ENCODE peak calls at places on chromosomes 13 and 19, in six cellular contexts. G is IMR-90, Y is mammary epithelial cell, D is heart left ventricle, U is stomach, Z is psoas muscle. E is an unnamed sample.

GRCh38 chr19:4213116-4213515 is 16.2 kb upstream of the EBI3 start:
- DNase-seq in D (no peak), G (no peak), U (no peak), Y (no peak), Z (no peak), E (no peak)

GRCh38 chr19:13744179-13744578 is 20.1 kb upstream of the MRI1 start:
- DNase-seq in G (no peak), Y (no peak), D (no peak), U (no peak), Z (no peak), E (no peak)

GRCh38 chr19:13092608-13093260 is 9.9 kb downstream of the LYL1 start:
- DNase-seq in G (peak; percentile 58), Y (no peak), Z (no peak), U (no peak), D (no peak), E (no peak)

GRCh38 chr19:27774827-27775226 is 1438.1 kb downstream of the UQCRFS1 start:
- DNase-seq in Y (no peak), D (no peak), Z (no peak), G (no peak), U (no peak), E (no peak)

GRCh38 chr13:44921931-44922758 is 67.1 kb downstream of the NUFIP1 start:
- DNase-seq in D (peak; percentile 44), Z (peak; percentile 77), U (peak; percentile 64), G (peak; percentile 98), Y (peak; percentile 83), E (peak; percentile 57)

GRCh38 chr13:43445651-43446050 is 341.1 kb downstream of the ENOX1 start:
- DNase-seq in G (no peak), D (no peak), Y (no peak), Z (no peak), U (no peak), E (no peak)

GRCh38 chr19:13817615-13818371 is 22.6 kb downstream of the ZSWIM4 start:
- DNase-seq in G (no peak), D (no peak), Y (no peak), Z (no peak), U (peak; percentile 87), E (no peak)

GRCh38 chr19:29668746-29669609 is 3.7 kb downstream of the PLEKHF1 start:
- DNase-seq in G (no peak), U (no peak), D (no peak), Y (peak; percentile 68), Z (peak; percentile 70), E (no peak)

GRCh38 chr13:78102121-78102677 is 183.6 kb upstream of the EDNRB start:
- DNase-seq in G (peak; percentile 52), Y (peak; percentile 40), Z (peak; percentile 47), U (no peak), D (peak; percentile 26), E (no peak)

GRCh38 chr19:3899531-3900294 is 19.2 kb downstream of the ATCAY start:
- DNase-seq in G (no peak), Z (no peak), D (no peak), U (no peak), Y (no peak), E (no peak)

GRCh38 chr19:38351865-38352395 is 16.3 kb downstream of the CATSPERG start:
- DNase-seq in G (no peak), Z (no peak), U (no peak), Y (no peak), D (no peak), E (no peak)

GRCh38 chr13:48123827-48124226 is 28.9 kb upstream of the MED4 start:
- DNase-seq in D (no peak), G (no peak), Y (no peak), Z (no peak), U (no peak), E (no peak)

GRCh38 chr19:17209126-17210036 is 5.8 kb upstream of the USE1 start:
- DNase-seq in Z (no peak), G (peak; percentile 20), U (peak; percentile 30), Y (no peak), D (no peak), E (peak; percentile 40)

GRCh38 chr13:113918981-113919646 is 54.8 kb downstream of the C13orf46 start:
- DNase-seq in U (peak; percentile 16), Y (no peak), Z (no peak), G (no peak), D (no peak), E (no peak)

GRCh38 chr13:29847501-29847983 is 2.9 kb downstream of the UBL3 start:
- DNase-seq in Z (no peak), Y (peak; percentile 62), D (no peak), U (no peak), G (peak; percentile 64), E (peak; percentile 53)

GRCh38 chr19:41205995-41206394 is 13.0 kb downstream of the CYP2S1 start:
- DNase-seq in Z (no peak), Y (peak; percentile 36), G (no peak), D (no peak), U (no peak), E (no peak)

GRCh38 chr13:99119686-99120085 is 81.0 kb upstream of the UBAC2 start:
- DNase-seq in D (no peak), U (no peak), Z (no peak), G (no peak), Y (peak; percentile 27), E (no peak)

GRCh38 chr13:99122171-99122570 is 78.5 kb upstream of the UBAC2 start:
- DNase-seq in Y (no peak), G (no peak), Z (no peak), D (no peak), U (no peak), E (peak; percentile 45)

GRCh38 chr19:39182174-39182505 is 14.6 kb upstream of the NCCRP1 start:
- DNase-seq in U (no peak), D (no peak), Y (no peak), Z (no peak), G (no peak), E (no peak)

GRCh38 chr19:54430306-54431254 is 15.3 kb downstream of the TTYH1 start:
- DNase-seq in Z (peak; percentile 71), U (no peak), D (peak; percentile 70), Y (no peak), G (no peak), E (no peak)

GRCh38 chr19:29690842-29691241 is 24.2 kb downstream of the C19orf12 start:
- DNase-seq in G (peak; percentile 49), Z (peak; percentile 54), Y (peak; percentile 48), D (no peak), U (no peak), E (peak; percentile 6)

GRCh38 chr13:87671031-87671823 is at the start of gene SLITRK5:
- DNase-seq in Y (peak; percentile 46), U (peak; percentile 70), Z (peak; percentile 77), D (peak; percentile 29), G (peak; percentile 16), E (peak; percentile 60)

GRCh38 chr19:7923295-7924191 is 2.4 kb downstream of the CTXN1 start:
- DNase-seq in D (no peak), Y (no peak), G (no peak), U (no peak), Z (peak; percentile 50), E (no peak)
- H3K4me1 ChIP-seq in D (peaks cover 15% of the 10 kb centered on the region), Y (peaks cover 42% of the 10 kb centered on the region), G (peaks cover 24% of the 10 kb centered on the region), U (peaks cover 89% of the 10 kb centered on the region), Z (peaks cover 27% of the 10 kb centered on the region), E (peaks cover 42% of the 10 kb centered on the region)

GRCh38 chr19:47022541-47023447 is 3.2 kb downstream of the NPAS1 start:
- DNase-seq in Y (no peak), U (no peak), Z (no peak), D (no peak), G (no peak), E (no peak)

GRCh38 chr19:47021536-47022139 is 2.0 kb downstream of the NPAS1 start:
- DNase-seq in D (no peak), Z (no peak), Y (no peak), U (no peak), G (no peak), E (peak; percentile 42)

GRCh38 chr19:47020992-47021496 is 1.4 kb downstream of the NPAS1 start:
- DNase-seq in G (no peak), Y (no peak), D (no peak), Z (no peak), U (no peak), E (peak; percentile 54)

GRCh38 chr19:47023448-47023794 is 3.8 kb downstream of the NPAS1 start:
- DNase-seq in D (no peak), G (no peak), U (no peak), Y (no peak), Z (no peak), E (no peak)

GRCh38 chr19:47022140-47022536 is 2.5 kb downstream of the NPAS1 start:
- DNase-seq in Z (no peak), Y (no peak), D (no peak), G (no peak), U (no peak), E (no peak)
- H3K4me3 ChIP-seq in Z (no peak overlapping the region), Y (no peak overlapping the region), D (no peak overlapping the region), G (no peak overlapping the region), U (no peak overlapping the region), E (no peak overlapping the region)

GRCh38 chr13:39490136-39490535 is 112.9 kb downstream of the LHFPL6 start:
- DNase-seq in U (no peak), Y (no peak), Z (no peak), D (no peak), G (no peak), E (peak; percentile 6)
- H3K4me1 ChIP-seq in U (no peaks in the 10 kb centered on the region), Y (no peaks in the 10 kb centered on the region), Z (no peaks in the 10 kb centered on the region), D (no peaks in the 10 kb centered on the region), G (no peaks in the 10 kb centered on the region), E (peaks cover 28% of the 10 kb centered on the region)

GRCh38 chr19:49439841-49440240 is 1.5 kb downstream of the SLC17A7 start:
- DNase-seq in Y (no peak), U (no peak), Z (no peak), G (no peak), D (no peak), E (no peak)

GRCh38 chr19:49441210-49441959 is at the start of gene SLC17A7:
- DNase-seq in G (no peak), Z (peak; percentile 83), D (peak; percentile 67), U (no peak), Y (no peak), E (no peak)

GRCh38 chr19:49441960-49442350 is 628 bp upstream of the SLC17A7 start:
- DNase-seq in G (no peak), Z (no peak), Y (no peak), D (no peak), U (no peak), E (no peak)

GRCh38 chr19:49442354-49442753 is 1.0 kb upstream of the SLC17A7 start:
- DNase-seq in G (no peak), Z (peak; percentile 80), U (no peak), D (no peak), Y (no peak), E (no peak)

DNA sequence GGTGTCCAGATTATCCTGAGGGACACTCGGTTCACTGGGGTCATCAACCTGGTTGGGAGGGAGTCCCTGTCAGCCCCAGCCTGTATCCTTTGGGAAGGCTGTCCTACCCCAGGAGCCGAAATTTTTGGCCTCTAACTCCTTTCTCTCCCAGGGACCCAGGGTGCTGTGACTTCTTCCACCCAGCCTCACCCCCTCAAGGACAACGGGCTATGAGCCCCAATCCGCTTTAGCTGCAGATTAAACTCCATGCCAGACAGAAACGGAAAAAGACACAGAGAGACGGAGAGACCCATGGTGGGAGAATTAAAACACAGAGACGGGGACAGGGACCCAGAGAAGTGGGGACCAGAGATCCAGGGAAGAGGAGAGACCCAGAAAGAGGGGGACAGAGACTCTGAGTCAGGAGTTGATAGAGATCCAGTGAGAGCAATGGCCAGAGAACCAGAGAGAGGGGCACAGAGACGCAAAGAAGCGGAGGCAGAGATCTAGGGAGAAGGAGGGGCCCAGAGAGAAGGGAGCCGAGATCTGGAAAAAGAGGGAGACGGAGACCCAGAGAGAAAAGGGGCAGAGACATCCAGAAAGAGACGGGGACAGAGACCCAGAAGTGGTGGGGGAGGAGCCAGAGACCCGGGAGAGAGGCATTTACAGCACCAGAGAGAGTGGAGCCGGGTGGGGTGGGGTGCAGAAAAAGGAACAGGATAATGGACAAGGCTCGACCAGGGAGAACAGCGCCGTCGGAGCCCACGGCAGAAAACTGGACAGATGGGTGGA is 703 bp downstream of the SLC17A7 start:
- DNase-seq in G (no peak), D (no peak), Z (no peak), U (no peak), Y (no peak), E (no peak)
- H3K4me3 ChIP-seq in G (no peak overlapping the region), D (peak overlapping the region; percentile 69), Z (peak overlapping the region; percentile 49), U (peak overlapping the region; percentile 26), Y (no peak overlapping the region), E (no peak overlapping the region)

E was measured in SJSA1.